ENCODE peak calls at places on chromosome 12, in ten cellular contexts. Z is CD8-positive, alpha-beta memory T cell; C is OCI-LY7; M is vagina; B is small intestine; P is mesendoderm; H is effector memory CD4-positive, alpha-beta T cell; O is CD8-positive, alpha-beta T cell; W is prostate gland; S is naive thymus-derived CD4-positive, alpha-beta T cell. U is an unnamed sample.
A peak's percentile ranks its signal among the peaks of the same experiment; 100 is the strongest.

GRCh38 chr12:188910-189621 is 24.9 kb downstream of the SLC6A12 start:
- DNase-seq in Z (peak; percentile 4), B (peak; percentile 48), W (no peak), C (no peak), M (no peak), S (no peak), O (peak; percentile 12), H (no peak), P (peak; percentile 70), U (peak; percentile 64)

GRCh38 chr12:111068281-111068680 is 147.9 kb upstream of the MYL2 start:
- DNase-seq in Z (peak; percentile 12), M (no peak), W (no peak), C (no peak), B (no peak), P (no peak), O (no peak), S (peak; percentile 66), H (no peak), U (no peak)

GRCh38 chr12:24373004-24373403 is 423.5 kb upstream of the SOX5 start:
- DNase-seq in S (no peak), Z (no peak), W (no peak), O (no peak), B (no peak), P (no peak), M (no peak), H (no peak), C (no peak), U (no peak)

GRCh38 chr12:44875417-44875953 is 630 bp downstream of the NELL2 start:
- DNase-seq in S (peak; percentile 10), M (no peak), C (peak; percentile 4), P (peak; percentile 60), Z (peak; percentile 16), H (no peak), O (peak; percentile 7), B (peak; percentile 23), W (no peak), U (no peak)

GRCh38 chr12:54053625-54054441 is at the start of gene HOXC4:
- DNase-seq in H (no peak), P (no peak), W (no peak), S (no peak), C (peak; percentile 87), M (no peak), Z (peak; percentile 37), B (no peak), O (no peak), U (no peak)

GRCh38 chr12:121530600-121531355 is 50.0 kb downstream of the KDM2B start:
- DNase-seq in O (peak; percentile 65), H (peak; percentile 47), S (peak; percentile 56), P (peak; percentile 74), W (no peak), C (peak; percentile 81), M (no peak), B (peak; percentile 25), Z (peak; percentile 65), U (peak; percentile 92)

GRCh38 chr12:78778339-78778738 is 86.2 kb upstream of the SYT1 start:
- DNase-seq in C (no peak), H (no peak), W (no peak), O (no peak), Z (no peak), B (no peak), P (no peak), S (no peak), M (no peak), U (no peak)

GRCh38 chr12:122001379-122002209 is 20.1 kb upstream of the BCL7A start:
- DNase-seq in S (no peak), W (peak; percentile 84), O (no peak), P (no peak), M (no peak), H (no peak), B (no peak), C (no peak), Z (no peak), U (peak; percentile 11)

GRCh38 chr12:39798429-39798828 is 178.8 kb upstream of the ABCD2 start:
- DNase-seq in H (no peak), B (no peak), S (no peak), Z (no peak), C (no peak), M (no peak), W (no peak), P (no peak), O (no peak), U (peak; percentile 50)

GRCh38 chr12:57853864-57854556 is 7.5 kb upstream of the CTDSP2 start:
- DNase-seq in H (no peak), C (no peak), O (no peak), P (no peak), S (no peak), Z (no peak), M (no peak), B (no peak), W (no peak), U (no peak)

GRCh38 chr12:109450980-109451379 is 26.1 kb downstream of the KCTD10 start:
- DNase-seq in Z (no peak), H (no peak), S (no peak), W (no peak), M (no peak), P (no peak), C (no peak), B (no peak), O (no peak), U (no peak)

GRCh38 chr12:109449845-109450532 is 27.1 kb downstream of the KCTD10 start:
- DNase-seq in M (no peak), W (no peak), Z (no peak), S (no peak), O (no peak), B (no peak), C (no peak), H (no peak), P (peak; percentile 52), U (no peak)

GRCh38 chr12:109448707-109449390 is 28.3 kb downstream of the KCTD10 start:
- DNase-seq in P (no peak), W (no peak), H (no peak), B (no peak), O (no peak), S (no peak), C (no peak), Z (no peak), M (no peak), U (no peak)

GRCh38 chr12:109452489-109452888 is 24.6 kb downstream of the KCTD10 start:
- DNase-seq in S (no peak), O (no peak), W (no peak), M (no peak), C (no peak), H (no peak), P (no peak), B (no peak), Z (no peak), U (no peak)

DNA sequence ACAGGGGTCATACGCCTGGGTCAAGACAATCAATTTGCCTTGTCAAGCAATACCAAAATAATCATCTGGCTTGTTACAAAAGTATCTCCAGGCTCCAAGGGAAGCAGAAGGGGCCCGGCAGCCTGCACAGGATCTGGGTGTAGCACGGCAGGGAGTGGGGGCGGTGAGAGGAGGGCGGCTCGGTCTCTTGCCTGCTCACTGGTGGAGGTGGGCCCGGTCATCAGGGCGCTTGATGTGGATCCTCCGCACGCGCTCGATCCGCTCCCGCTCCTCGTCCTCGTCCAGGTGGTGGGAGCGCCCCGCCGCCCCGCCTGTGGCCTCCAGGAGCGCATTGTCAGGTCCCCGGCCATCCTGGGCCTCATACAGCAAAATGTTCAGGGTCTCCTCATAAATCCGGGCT is 25.7 kb downstream of the KCTD10 start:
- DNase-seq in C (no peak), B (no peak), H (no peak), W (no peak), S (no peak), M (no peak), O (no peak), Z (no peak), P (no peak), U (no peak)
- H3K36me3 ChIP-seq in C (peaks cover 83% of the 10 kb centered on the region), B (peaks cover 22% of the 10 kb centered on the region), H (peaks cover 73% of the 10 kb centered on the region), W (peaks cover 3% of the 10 kb centered on the region), S (peaks cover 93% of the 10 kb centered on the region), M (peaks cover 71% of the 10 kb centered on the region), O (peaks cover 24% of the 10 kb centered on the region), Z (peaks cover 30% of the 10 kb centered on the region), P (peaks cover 15% of the 10 kb centered on the region), U (peaks cover 99% of the 10 kb centered on the region)

GRCh38 chr12:123983822-123984485 is 10.9 kb downstream of the ZNF664 start:
- DNase-seq in S (peak; percentile 40), M (no peak), C (peak; percentile 76), O (peak; percentile 23), P (peak; percentile 84), H (peak; percentile 15), Z (peak; percentile 33), B (peak; percentile 82), W (peak; percentile 27), U (no peak)

GRCh38 chr12:123989168-123989567 is 16.2 kb downstream of the ZNF664 start:
- DNase-seq in B (no peak), O (no peak), W (no peak), M (no peak), H (no peak), S (no peak), C (no peak), P (no peak), Z (no peak), U (no peak)

GRCh38 chr12:123987022-123987421 is 14.0 kb downstream of the ZNF664 start:
- DNase-seq in C (no peak), Z (no peak), O (no peak), W (no peak), B (no peak), P (no peak), S (no peak), M (no peak), H (no peak), U (no peak)

GRCh38 chr12:123984903-123985302 is 11.9 kb downstream of the ZNF664 start:
- DNase-seq in W (no peak), S (no peak), H (no peak), P (no peak), M (no peak), B (no peak), O (no peak), C (no peak), Z (no peak), U (no peak)

GRCh38 chr12:123986374-123986920 is 13.4 kb downstream of the ZNF664 start:
- DNase-seq in H (no peak), B (no peak), P (no peak), C (no peak), W (no peak), O (no peak), S (no peak), Z (no peak), M (no peak), U (peak; percentile 47)
- H3K36me3 ChIP-seq in H (peaks cover 15% of the 10 kb centered on the region), B (peaks cover 12% of the 10 kb centered on the region), P (no peaks in the 10 kb centered on the region), C (peaks cover 52% of the 10 kb centered on the region), W (no peaks in the 10 kb centered on the region), O (no peaks in the 10 kb centered on the region), S (peaks cover 26% of the 10 kb centered on the region), Z (peaks cover 9% of the 10 kb centered on the region), M (peaks cover 20% of the 10 kb centered on the region), U (peaks cover 30% of the 10 kb centered on the region)

GRCh38 chr12:6463858-6464257 is 6.6 kb downstream of the VAMP1 start:
- DNase-seq in B (no peak), Z (no peak), C (no peak), H (no peak), W (no peak), M (no peak), P (no peak), S (no peak), O (no peak), U (no peak)
- H3K36me3 ChIP-seq in B (peaks cover 14% of the 10 kb centered on the region), Z (peaks cover 42% of the 10 kb centered on the region), C (peaks cover 93% of the 10 kb centered on the region), H (peaks cover 26% of the 10 kb centered on the region), W (no peaks in the 10 kb centered on the region), M (peaks cover 61% of the 10 kb centered on the region), P (peaks cover 14% of the 10 kb centered on the region), S (peaks cover 30% of the 10 kb centered on the region), O (peaks cover 27% of the 10 kb centered on the region), U (peaks cover 85% of the 10 kb centered on the region)

DNA sequence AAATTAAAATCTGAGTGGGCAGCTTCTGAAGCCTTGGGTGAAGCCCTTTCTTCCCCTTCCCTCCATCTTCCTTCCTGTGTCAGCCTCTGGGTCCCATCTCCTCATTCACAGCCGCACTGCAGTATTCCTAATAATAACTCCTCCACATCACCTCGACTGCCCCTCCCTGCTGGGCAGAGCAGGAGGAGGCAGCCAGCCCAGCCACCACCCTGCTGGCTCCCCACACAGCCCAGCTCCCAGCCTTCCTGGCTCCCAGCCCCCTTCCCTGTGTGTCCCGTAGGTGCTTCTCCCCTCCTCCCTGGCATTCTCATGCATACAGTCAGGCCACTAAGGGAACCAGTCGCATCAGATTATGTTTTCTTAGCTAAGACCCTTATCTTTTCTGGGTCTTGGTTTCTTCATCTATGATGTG is 3.7 kb downstream of the IFFO1 start:
- DNase-seq in M (no peak), B (no peak), O (no peak), S (no peak), W (no peak), Z (no peak), P (no peak), H (no peak), C (no peak), U (no peak)
- H3K36me3 ChIP-seq in M (peaks cover 13% of the 10 kb centered on the region), B (peaks cover 3% of the 10 kb centered on the region), O (peaks cover 25% of the 10 kb centered on the region), S (peaks cover 55% of the 10 kb centered on the region), W (no peaks in the 10 kb centered on the region), Z (peaks cover 13% of the 10 kb centered on the region), P (peaks cover 4% of the 10 kb centered on the region), H (peaks cover 33% of the 10 kb centered on the region), C (peaks cover 66% of the 10 kb centered on the region), U (peaks cover 36% of the 10 kb centered on the region)

U was measured in lower lobe of right lung.